ENCODE peak calls at places on chromosomes 4 and X, in ten cellular contexts. N is mucosa of descending colon, E is GM13977, Q is kidney, S is endodermal cell, O is lower leg skin, Y is upper lobe of right lung, M is mammary epithelial cell, X is type B pancreatic cell, A is fibroblast of pulmonary artery. D is an unnamed sample.

GRCh38 chr4:142534994-142535393 is 311.1 kb downstream of the INPP4B start:
- DNase-seq in N (no peak), Y (no peak), A (no peak), E (no peak), Q (no peak), M (peak), X (no peak), O (no peak), S (no peak), D (no peak)

GRCh38 chr4:26807330-26807729 is 53.3 kb upstream of the STIM2 start:
- DNase-seq in X (no peak), A (no peak), E (no peak), N (no peak), Y (no peak), O (no peak), M (no peak), Q (no peak), S (no peak), D (no peak)

GRCh38 chr4:182724414-182724813 is 192.8 kb downstream of the DCTD start:
- DNase-seq in E (no peak), O (no peak), N (no peak), X (no peak), Y (no peak), M (peak), S (no peak), A (no peak), Q (no peak), D (no peak)

GRCh38 chrX:74242484-74243138 is 61.4 kb upstream of the ZCCHC13 start:
- DNase-seq in N (no peak), A (no peak), O (no peak), Y (no peak), M (peak), E (no peak), X (no peak), Q (no peak), S (no peak), D (no peak)

GRCh38 chr4:74768857-74769525 is 25.3 kb downstream of the BTC start:
- DNase-seq in S (no peak), X (no peak), E (no peak), Q (no peak), O (no peak), A (peak), N (no peak), M (peak), Y (no peak), D (no peak)

GRCh38 chr4:25535278-25535677 is 120.4 kb upstream of the SLC34A2 start:
- DNase-seq in X (no peak), N (no peak), A (peak), E (no peak), Q (no peak), S (peak), O (no peak), Y (no peak), M (no peak), D (no peak)

GRCh38 chr4:173370130-173370476 is 651 bp upstream of the SAP30 start:
- DNase-seq in Q (peak), E (peak), M (no peak), Y (peak), A (no peak), S (no peak), X (no peak), O (peak), N (peak), D (peak)

GRCh38 chr4:17066972-17067371 is 168.5 kb upstream of the LDB2 start:
- DNase-seq in O (peak), A (peak), S (no peak), M (peak), N (no peak), E (no peak), X (no peak), Q (no peak), Y (no peak), D (no peak)

GRCh38 chr4:130563185-130563890 is 1467.4 kb downstream of the C4orf33 start:
- DNase-seq in Q (no peak), O (no peak), N (no peak), A (peak), M (peak), S (peak), E (no peak), X (no peak), Y (peak), D (peak)

GRCh38 chr4:122914292-122914904 is 8.0 kb downstream of the NUDT6 start:
- DNase-seq in M (peak), O (no peak), Y (no peak), Q (no peak), S (no peak), N (no peak), X (no peak), E (peak), A (peak), D (peak)

GRCh38 chr4:39706334-39706733 is 8.4 kb downstream of the UBE2K start:
- DNase-seq in N (no peak), X (no peak), A (peak), O (no peak), S (no peak), Q (no peak), E (no peak), Y (no peak), M (peak), D (no peak)

GRCh38 chr4:174437324-174437723 is 85.0 kb downstream of the HPGD start:
- DNase-seq in S (no peak), O (no peak), A (peak), Y (no peak), N (no peak), Q (no peak), X (no peak), M (peak), E (no peak), D (no peak)

GRCh38 chrX:131841496-131842410 is 181.3 kb upstream of the STK26 start:
- DNase-seq in X (no peak), M (peak), A (peak), N (no peak), E (peak), Y (no peak), S (peak), O (no peak), Q (no peak), D (no peak)

GRCh38 chr4:17027495-17027894 is 129.1 kb upstream of the LDB2 start:
- DNase-seq in M (peak), E (no peak), Q (no peak), Y (no peak), A (peak), X (no peak), N (no peak), O (no peak), S (no peak), D (no peak)

GRCh38 chr4:87916636-87917035 is 58.9 kb upstream of the SPP1 start:
- DNase-seq in S (peak), M (no peak), N (no peak), A (no peak), Y (no peak), E (no peak), Q (no peak), O (no peak), X (no peak), D (no peak)

GRCh38 chr4:126661194-126661593 is 971.6 kb upstream of the INTU start:
- DNase-seq in X (no peak), N (no peak), E (no peak), S (no peak), A (peak), O (no peak), M (peak), Y (no peak), Q (no peak), D (no peak)

GRCh38 chr4:1395941-1396805 is 10.1 kb downstream of the NKX1-1 start:
- DNase-seq in A (no peak), Q (peak), N (peak), O (no peak), M (no peak), E (no peak), S (peak), X (no peak), Y (peak), D (no peak)
- TF ChIP-seq CTCF in A (no peak), Q (no peak), N (no peak), O (no peak), M (no peak), E (no peak), S (no peak), X (no peak), Y (no peak), D (no peak)

GRCh38 chr4:2947926-2948325 is 15.3 kb downstream of the NOP14 start:
- DNase-seq in S (no peak), Y (no peak), E (no peak), X (no peak), N (peak), M (no peak), O (no peak), Q (no peak), A (no peak), D (no peak)

GRCh38 chr4:2953496-2953895 is 9.7 kb downstream of the NOP14 start:
- DNase-seq in M (no peak), S (no peak), Y (no peak), O (no peak), N (no peak), X (no peak), A (no peak), E (no peak), Q (no peak), D (no peak)

GRCh38 chr4:2949782-2950125 is 13.5 kb downstream of the NOP14 start:
- DNase-seq in X (no peak), Y (no peak), M (no peak), Q (no peak), N (no peak), O (no peak), S (no peak), E (no peak), A (no peak), D (no peak)

GRCh38 chr4:2948895-2949781 is 14.1 kb downstream of the NOP14 start:
- DNase-seq in Q (no peak), O (no peak), S (peak), A (peak), N (peak), E (no peak), M (no peak), Y (no peak), X (no peak), D (peak)

DNA sequence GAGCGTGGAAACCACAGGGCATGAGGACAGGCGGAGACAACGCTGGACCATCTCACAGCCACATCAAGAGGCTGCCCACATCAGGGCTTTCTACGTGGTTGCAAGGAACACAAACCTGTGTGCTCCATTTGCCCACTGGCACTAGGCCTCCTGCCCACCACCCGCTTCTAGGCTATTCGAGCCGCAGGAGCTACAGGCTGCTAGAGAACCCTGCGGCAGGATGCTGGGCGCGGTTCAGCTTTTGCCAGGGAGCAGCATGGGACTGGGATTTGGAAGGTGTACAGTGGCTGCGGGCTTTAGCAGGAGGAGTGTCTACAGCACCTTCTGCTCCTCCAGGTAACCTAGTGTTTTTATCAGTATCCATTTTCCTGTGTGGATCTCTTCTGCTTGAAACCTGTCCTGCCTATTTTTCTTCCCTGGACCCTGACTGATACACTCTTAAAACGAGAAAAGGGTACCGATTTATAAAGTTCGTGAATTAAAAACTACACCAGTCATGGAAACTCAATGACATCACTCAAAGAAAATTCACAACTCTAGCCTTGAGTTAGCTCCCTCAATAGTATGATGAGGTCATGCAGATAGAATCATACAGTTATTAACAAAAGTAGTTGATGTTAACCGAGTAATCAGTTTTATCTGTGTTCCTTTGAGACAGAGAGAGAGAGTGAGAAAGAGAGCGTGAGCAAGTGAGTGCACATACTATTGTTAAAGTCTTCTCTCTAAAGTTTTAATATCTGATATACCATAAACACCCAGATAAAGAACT is 12.8 kb downstream of the NOP14 start:
- DNase-seq in Y (no peak), Q (no peak), E (no peak), A (peak), M (no peak), X (no peak), S (no peak), N (no peak), O (no peak), D (no peak)
- TF ChIP-seq CTCF in Y (no peak), Q (no peak), E (no peak), A (no peak), M (no peak), X (no peak), S (no peak), N (no peak), O (no peak), D (no peak)

GRCh38 chrX:151153086-151153485 is 23.3 kb upstream of the GPR50 start:
- DNase-seq in X (no peak), Q (no peak), A (peak), Y (no peak), E (no peak), N (no peak), M (peak), O (no peak), S (peak), D (peak)
- TF ChIP-seq CTCF in X (peak), Q (no peak), A (no peak), Y (no peak), E (no peak), N (no peak), M (peak), O (no peak), S (peak), D (no peak)

GRCh38 chrX:47447607-47448006 is 35.4 kb downstream of the ZNF41 start:
- DNase-seq in Y (no peak), X (no peak), Q (no peak), S (no peak), A (no peak), N (no peak), O (no peak), E (no peak), M (no peak), D (no peak)
- TF ChIP-seq CTCF in Y (no peak), X (no peak), Q (no peak), S (no peak), A (no peak), N (no peak), O (no peak), E (no peak), M (no peak), D (no peak)

GRCh38 chrX:83771664-83772063 is 89.3 kb upstream of the CYLC1 start:
- DNase-seq in S (peak), X (peak), N (no peak), E (no peak), M (no peak), Y (no peak), O (no peak), Q (no peak), A (no peak), D (peak)
- TF ChIP-seq CTCF in S (peak), X (no peak), N (no peak), E (peak), M (peak), Y (no peak), O (no peak), Q (no peak), A (no peak), D (no peak)

DNA sequence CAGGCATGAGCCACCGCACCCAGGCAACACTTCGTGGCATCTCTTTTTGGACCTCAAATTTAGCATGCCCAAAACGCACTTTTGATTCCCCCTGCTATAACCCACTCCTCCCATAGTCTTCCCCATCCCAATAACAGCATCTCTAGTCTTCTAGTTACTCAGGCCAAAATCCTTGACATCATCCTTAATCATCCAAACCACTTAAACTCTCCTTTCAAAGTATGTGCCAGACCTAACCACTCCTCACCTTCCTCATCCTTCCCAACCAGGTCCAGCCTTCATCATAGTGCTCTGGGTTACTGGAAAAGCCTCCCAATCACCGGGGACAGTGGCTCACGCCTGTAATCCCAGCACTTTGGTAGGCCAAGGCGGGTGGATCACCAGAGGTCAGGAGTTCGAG is 41.9 kb downstream of the AFAP1 start:
- DNase-seq in O (no peak), E (no peak), Q (no peak), M (peak), A (no peak), Y (no peak), X (no peak), N (no peak), S (no peak), D (no peak)
- TF ChIP-seq CTCF in O (no peak), E (no peak), Q (no peak), M (no peak), A (no peak), Y (no peak), X (no peak), N (no peak), S (no peak), D (no peak)

GRCh38 chrX:48540015-48540350 is 469 bp downstream of the TBC1D25 start:
- DNase-seq in S (no peak), A (peak), Y (no peak), X (no peak), O (no peak), E (peak), Q (no peak), M (peak), N (no peak), D (peak)
- TF ChIP-seq CTCF in S (no peak), A (no peak), Y (no peak), X (no peak), O (no peak), E (no peak), Q (no peak), M (no peak), N (no peak), D (no peak)

GRCh38 chr4:105274090-105274489 is 127.4 kb downstream of the TET2 start:
- DNase-seq in O (no peak), S (no peak), X (no peak), E (no peak), A (no peak), Y (no peak), N (no peak), M (no peak), Q (no peak), D (no peak)
- TF ChIP-seq CTCF in O (no peak), S (no peak), X (no peak), E (no peak), A (no peak), Y (no peak), N (no peak), M (no peak), Q (no peak), D (no peak)

DNA sequence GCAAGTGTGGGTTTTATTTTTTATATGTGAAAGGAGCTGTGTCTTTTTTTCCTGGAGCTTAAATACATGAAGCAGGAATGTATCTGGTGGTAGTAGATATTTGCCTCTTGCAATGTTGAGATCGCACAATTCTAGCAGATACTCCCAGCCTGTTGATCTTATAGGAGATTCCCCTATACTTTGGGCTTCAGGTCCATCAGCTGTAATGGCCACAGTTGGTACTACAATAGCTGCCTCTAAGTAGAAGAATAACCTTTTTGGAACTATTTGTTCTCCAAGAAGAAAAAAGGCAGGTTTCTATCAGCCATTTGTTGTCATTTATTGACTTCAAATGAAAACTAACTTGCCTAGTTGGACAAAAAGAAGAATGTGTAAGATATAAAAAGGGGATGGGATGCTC is 37.7 kb downstream of the LIMCH1 start:
- DNase-seq in S (no peak), M (no peak), X (no peak), Y (no peak), N (no peak), Q (no peak), O (no peak), E (no peak), A (no peak), D (no peak)
- TF ChIP-seq CTCF in S (peak), M (no peak), X (peak), Y (no peak), N (no peak), Q (no peak), O (no peak), E (no peak), A (no peak), D (no peak)

DNA sequence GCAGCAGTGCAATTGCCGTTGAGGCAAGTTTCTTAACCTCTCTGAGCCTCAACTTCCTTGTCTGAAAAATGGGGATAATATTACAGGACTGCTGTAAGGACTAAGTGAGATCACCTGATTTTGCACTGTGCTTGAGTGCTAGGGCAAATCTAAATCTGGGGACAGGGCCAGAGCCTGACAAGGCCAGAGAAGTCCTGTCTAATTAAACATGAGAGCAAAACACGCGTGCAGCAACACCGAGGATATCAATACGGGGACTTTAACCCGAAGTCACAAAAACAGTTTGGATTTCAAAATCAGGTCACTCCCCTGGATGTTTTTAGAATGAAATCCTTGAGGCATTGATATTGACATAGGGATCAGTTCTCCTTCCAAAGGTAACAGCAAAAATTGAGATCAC is 5.7 kb upstream of the GJB1 start:
- DNase-seq in O (no peak), N (no peak), Q (no peak), A (no peak), S (no peak), M (no peak), E (no peak), Y (no peak), X (no peak), D (no peak)
- TF ChIP-seq CTCF in O (no peak), N (no peak), Q (no peak), A (no peak), S (no peak), M (no peak), E (no peak), Y (no peak), X (no peak), D (no peak)

D was measured in endothelial cell.